ENCODE peak calls at places on chromosomes 4 and X, in eight cellular contexts. One of them, this sample, is unnamed.

GRCh38 chr4:108846568-108846967 is 83.7 kb upstream of the ETNPPL start:
- DNase-seq in sigmoid colon: no peak
- DNase-seq in transverse colon: no peak
- DNase-seq in prostate gland: no peak
- DNase-seq in ovary: no peak
- DNase-seq in stomach: no peak
- DNase-seq in Peyer's patch: no peak
- DNase-seq in A549: no peak
- DNase-seq in this sample: no peak

GRCh38 chr4:69546121-69546520 is 50.4 kb upstream of the UGT2B4 start:
- DNase-seq in sigmoid colon: no peak
- DNase-seq in transverse colon: no peak
- DNase-seq in prostate gland: no peak
- DNase-seq in ovary: no peak
- DNase-seq in stomach: no peak
- DNase-seq in Peyer's patch: no peak
- DNase-seq in A549: no peak
- DNase-seq in this sample: no peak

GRCh38 chr4:176150283-176150682 is 45.1 kb downstream of the SPATA4 start:
- DNase-seq in sigmoid colon: no peak
- DNase-seq in transverse colon: no peak
- DNase-seq in prostate gland: no peak
- DNase-seq in ovary: no peak
- DNase-seq in stomach: no peak
- DNase-seq in Peyer's patch: no peak
- DNase-seq in A549: peak
- DNase-seq in this sample: no peak

GRCh38 chr4:164467493-164467892 is 286.4 kb upstream of the SMIM31 start:
- DNase-seq in sigmoid colon: no peak
- DNase-seq in transverse colon: no peak
- DNase-seq in prostate gland: no peak
- DNase-seq in ovary: no peak
- DNase-seq in stomach: no peak
- DNase-seq in Peyer's patch: no peak
- DNase-seq in A549: no peak
- DNase-seq in this sample: no peak

GRCh38 chrX:72498782-72499181 is 73.9 kb downstream of the HDAC8 start:
- DNase-seq in sigmoid colon: no peak
- DNase-seq in transverse colon: no peak
- DNase-seq in prostate gland: no peak
- DNase-seq in ovary: no peak
- DNase-seq in stomach: no peak
- DNase-seq in Peyer's patch: no peak
- DNase-seq in A549: no peak
- DNase-seq in this sample: no peak

GRCh38 chr4:103499094-103499493 is 220.7 kb downstream of the TACR3 start:
- DNase-seq in sigmoid colon: no peak
- DNase-seq in transverse colon: no peak
- DNase-seq in prostate gland: no peak
- DNase-seq in ovary: no peak
- DNase-seq in stomach: no peak
- DNase-seq in Peyer's patch: no peak
- DNase-seq in A549: no peak
- DNase-seq in this sample: no peak

GRCh38 chr4:137678796-137679195 is 146.5 kb upstream of the PCDH18 start:
- DNase-seq in sigmoid colon: no peak
- DNase-seq in transverse colon: no peak
- DNase-seq in prostate gland: no peak
- DNase-seq in ovary: no peak
- DNase-seq in stomach: no peak
- DNase-seq in Peyer's patch: no peak
- DNase-seq in A549: no peak
- DNase-seq in this sample: no peak

GRCh38 chrX:68249401-68249831 is 183.9 kb downstream of the OPHN1 start:
- DNase-seq in sigmoid colon: peak
- DNase-seq in transverse colon: no peak
- DNase-seq in prostate gland: no peak
- DNase-seq in ovary: no peak
- DNase-seq in stomach: no peak
- DNase-seq in Peyer's patch: no peak
- DNase-seq in A549: no peak
- DNase-seq in this sample: peak

GRCh38 chrX:38561126-38561868 is at the start of gene TSPAN7:
- DNase-seq in sigmoid colon: peak
- DNase-seq in transverse colon: peak
- DNase-seq in prostate gland: peak
- DNase-seq in ovary: peak
- DNase-seq in stomach: peak
- DNase-seq in Peyer's patch: peak
- DNase-seq in A549: peak
- DNase-seq in this sample: peak

GRCh38 chr4:102736636-102737549 is 23.9 kb downstream of the MANBA start:
- DNase-seq in sigmoid colon: no peak
- DNase-seq in transverse colon: no peak
- DNase-seq in prostate gland: no peak
- DNase-seq in ovary: no peak
- DNase-seq in stomach: peak
- DNase-seq in Peyer's patch: no peak
- DNase-seq in A549: no peak
- DNase-seq in this sample: no peak

GRCh38 chrX:130251671-130252070 is 17.0 kb downstream of the ZNF280C start:
- DNase-seq in sigmoid colon: no peak
- DNase-seq in transverse colon: no peak
- DNase-seq in prostate gland: no peak
- DNase-seq in ovary: no peak
- DNase-seq in stomach: no peak
- DNase-seq in Peyer's patch: no peak
- DNase-seq in A549: no peak
- DNase-seq in this sample: no peak

GRCh38 chr4:36823199-36823967 is 421.2 kb upstream of the NWD2 start:
- DNase-seq in sigmoid colon: no peak
- DNase-seq in transverse colon: no peak
- DNase-seq in prostate gland: no peak
- DNase-seq in ovary: peak
- DNase-seq in stomach: no peak
- DNase-seq in Peyer's patch: no peak
- DNase-seq in A549: no peak
- DNase-seq in this sample: no peak

GRCh38 chrX:16712116-16712824 is at the start of gene CTPS2:
- DNase-seq in sigmoid colon: peak
- DNase-seq in transverse colon: peak
- DNase-seq in prostate gland: peak
- DNase-seq in ovary: peak
- DNase-seq in stomach: peak
- DNase-seq in Peyer's patch: peak
- DNase-seq in A549: peak
- DNase-seq in this sample: peak

DNA sequence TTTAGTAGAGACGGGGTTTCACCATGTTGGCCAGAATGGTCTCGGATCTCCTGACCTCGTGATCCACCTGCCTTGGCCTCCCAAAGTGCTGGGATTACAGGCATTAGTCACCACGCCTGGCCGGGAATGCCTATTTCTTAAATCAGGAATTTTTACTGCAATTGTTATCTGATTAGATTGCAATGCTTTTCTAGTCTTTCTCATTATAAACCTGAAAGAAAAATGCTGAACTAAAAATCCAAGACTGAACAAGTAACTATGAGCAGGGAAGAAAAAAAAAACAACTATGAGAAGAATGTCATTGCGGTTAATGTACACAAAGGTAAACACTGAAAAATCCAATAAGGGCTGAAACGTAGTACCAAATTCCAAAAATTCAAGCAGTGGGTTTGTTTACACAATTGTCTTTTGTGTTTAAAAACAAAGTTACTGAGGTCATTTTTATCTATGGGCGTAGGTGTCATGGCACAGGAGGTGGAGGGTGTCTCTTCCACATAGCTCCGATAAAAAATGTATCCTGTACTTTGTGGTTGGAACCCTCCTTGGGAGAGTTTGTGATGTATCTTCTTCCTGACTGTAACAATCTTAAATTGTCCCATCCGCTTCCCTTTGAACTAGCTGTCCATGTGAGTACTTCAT is 11.0 kb upstream of the TMEM156 start:
- DNase-seq in sigmoid colon: no peak
- DNase-seq in transverse colon: no peak
- DNase-seq in prostate gland: peak
- DNase-seq in ovary: no peak
- DNase-seq in stomach: no peak
- DNase-seq in Peyer's patch: no peak
- DNase-seq in A549: peak
- DNase-seq in this sample: no peak
- H3K4me3 ChIP-seq in sigmoid colon: peak
- H3K4me3 ChIP-seq in transverse colon: no peak
- H3K4me3 ChIP-seq in prostate gland: no peak
- H3K4me3 ChIP-seq in ovary: no peak
- H3K4me3 ChIP-seq in stomach: no peak
- H3K4me3 ChIP-seq in Peyer's patch: no peak
- H3K4me3 ChIP-seq in A549: peak
- H3K4me3 ChIP-seq in this sample: no peak

GRCh38 chrX:56813318-56813837 is 84.3 kb downstream of the NBDY start:
- DNase-seq in sigmoid colon: no peak
- DNase-seq in transverse colon: no peak
- DNase-seq in prostate gland: peak
- DNase-seq in ovary: no peak
- DNase-seq in stomach: no peak
- DNase-seq in Peyer's patch: peak
- DNase-seq in A549: no peak
- DNase-seq in this sample: peak
- TF ChIP-seq POLR2A in sigmoid colon: no peak
- TF ChIP-seq POLR2A in transverse colon: no peak
- TF ChIP-seq POLR2A in prostate gland: no peak
- TF ChIP-seq POLR2A in ovary: no peak
- TF ChIP-seq POLR2A in stomach: no peak
- TF ChIP-seq POLR2A in Peyer's patch: no peak
- TF ChIP-seq POLR2A in A549: no peak
- TF ChIP-seq POLR2A in this sample: no peak

DNA sequence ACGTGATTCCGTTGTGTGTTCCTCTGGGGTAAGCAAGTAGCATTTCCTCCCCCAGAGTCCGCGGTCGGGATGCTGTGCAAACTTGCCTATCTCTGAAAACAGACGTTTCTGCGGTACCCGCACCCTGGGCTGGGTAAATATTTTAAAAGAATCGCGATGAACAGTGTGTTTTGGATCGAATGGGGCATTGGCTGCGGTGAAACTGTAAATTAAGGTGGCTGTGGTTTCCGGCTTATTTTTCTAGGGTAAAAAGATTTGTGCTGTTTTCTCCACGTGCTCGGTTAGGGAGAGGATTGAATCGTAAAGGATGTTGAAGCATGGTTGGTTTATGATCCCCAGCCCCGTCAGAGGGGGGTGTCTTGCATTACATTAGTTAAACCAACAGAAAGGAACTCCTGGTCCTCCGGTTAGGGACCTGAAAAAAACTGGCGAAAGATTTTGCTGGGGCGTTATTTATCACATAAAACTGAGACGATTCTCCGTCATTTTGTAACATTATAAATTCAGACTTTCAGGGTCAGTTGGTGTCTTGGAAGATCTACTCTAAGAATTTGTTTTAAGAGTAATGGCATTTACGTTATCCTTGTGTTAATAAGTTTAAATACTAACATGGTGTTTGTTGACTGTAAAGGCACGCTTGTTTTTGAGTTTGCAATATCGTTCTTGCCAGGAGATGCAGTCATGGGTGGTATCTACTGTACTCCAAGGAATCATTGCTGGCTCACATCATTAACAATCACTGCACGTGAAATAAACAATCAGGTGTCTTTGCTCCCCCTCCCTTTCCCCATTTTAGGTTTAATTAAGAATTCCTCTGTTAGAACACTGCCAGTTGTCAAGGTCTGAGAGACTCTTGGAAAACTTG is 1.4 kb downstream of the HHIP start:
- DNase-seq in sigmoid colon: no peak
- DNase-seq in transverse colon: no peak
- DNase-seq in prostate gland: no peak
- DNase-seq in ovary: no peak
- DNase-seq in stomach: no peak
- DNase-seq in Peyer's patch: no peak
- DNase-seq in A549: no peak
- DNase-seq in this sample: no peak
- TF ChIP-seq CTCF in sigmoid colon: no peak
- TF ChIP-seq CTCF in transverse colon: no peak
- TF ChIP-seq CTCF in prostate gland: no peak
- TF ChIP-seq CTCF in ovary: no peak
- TF ChIP-seq CTCF in stomach: no peak
- TF ChIP-seq CTCF in Peyer's patch: no peak
- TF ChIP-seq CTCF in A549: no peak
- TF ChIP-seq CTCF in this sample: no peak

GRCh38 chr4:148052448-148052847 is 320.6 kb downstream of the ARHGAP10 start:
- DNase-seq in sigmoid colon: no peak
- DNase-seq in transverse colon: no peak
- DNase-seq in prostate gland: no peak
- DNase-seq in ovary: no peak
- DNase-seq in stomach: no peak
- DNase-seq in Peyer's patch: no peak
- DNase-seq in A549: no peak
- DNase-seq in this sample: no peak

GRCh38 chr4:148054275-148054674 is 322.4 kb downstream of the ARHGAP10 start:
- DNase-seq in sigmoid colon: no peak
- DNase-seq in transverse colon: no peak
- DNase-seq in prostate gland: no peak
- DNase-seq in ovary: no peak
- DNase-seq in stomach: no peak
- DNase-seq in Peyer's patch: no peak
- DNase-seq in A549: peak
- DNase-seq in this sample: no peak

GRCh38 chr4:148051403-148051802 is 319.5 kb downstream of the ARHGAP10 start:
- DNase-seq in sigmoid colon: no peak
- DNase-seq in transverse colon: no peak
- DNase-seq in prostate gland: no peak
- DNase-seq in ovary: no peak
- DNase-seq in stomach: no peak
- DNase-seq in Peyer's patch: no peak
- DNase-seq in A549: no peak
- DNase-seq in this sample: no peak

GRCh38 chr4:148055844-148056243 is 324.0 kb downstream of the ARHGAP10 start:
- DNase-seq in sigmoid colon: no peak
- DNase-seq in transverse colon: no peak
- DNase-seq in prostate gland: no peak
- DNase-seq in ovary: no peak
- DNase-seq in stomach: no peak
- DNase-seq in Peyer's patch: no peak
- DNase-seq in A549: no peak
- DNase-seq in this sample: no peak

DNA sequence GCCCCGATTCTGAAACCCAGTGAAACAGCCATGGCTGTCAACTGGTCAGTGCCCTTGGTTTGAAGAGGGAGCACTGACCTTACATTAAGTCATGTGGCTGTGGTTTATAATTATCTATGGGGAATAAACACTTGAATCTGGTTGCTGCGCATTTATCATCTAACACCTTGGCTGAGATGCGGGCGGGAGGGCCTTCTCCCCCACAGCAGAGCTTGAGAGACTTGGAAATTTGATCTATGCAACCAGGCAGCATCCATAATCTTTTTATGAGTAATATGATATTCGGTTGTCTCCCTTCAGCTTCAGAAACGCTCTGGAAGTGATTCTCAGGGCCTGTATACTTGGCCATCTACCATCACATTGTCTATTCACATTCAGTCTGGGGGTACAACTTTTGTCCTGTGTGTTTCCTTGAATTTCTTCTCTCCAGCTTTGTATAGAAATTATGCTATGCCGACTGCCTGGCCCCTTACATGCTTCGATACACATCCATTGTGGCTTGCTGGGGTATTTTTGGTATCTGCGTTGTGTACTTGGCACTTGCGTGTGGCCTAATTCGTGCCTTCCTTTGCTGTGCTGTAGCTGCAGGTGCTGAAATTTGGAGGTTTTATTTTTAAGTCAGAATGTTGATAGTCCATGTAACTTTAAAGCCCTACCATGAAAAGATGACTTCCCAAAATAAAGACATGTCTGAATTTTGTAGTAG is 321.6 kb downstream of the ARHGAP10 start:
- DNase-seq in sigmoid colon: no peak
- DNase-seq in transverse colon: no peak
- DNase-seq in prostate gland: no peak
- DNase-seq in ovary: no peak
- DNase-seq in stomach: no peak
- DNase-seq in Peyer's patch: no peak
- DNase-seq in A549: no peak
- DNase-seq in this sample: no peak
- H3K4me3 ChIP-seq in sigmoid colon: no peak
- H3K4me3 ChIP-seq in transverse colon: no peak
- H3K4me3 ChIP-seq in prostate gland: no peak
- H3K4me3 ChIP-seq in ovary: no peak
- H3K4me3 ChIP-seq in stomach: no peak
- H3K4me3 ChIP-seq in Peyer's patch: no peak
- H3K4me3 ChIP-seq in A549: no peak
- H3K4me3 ChIP-seq in this sample: no peak

This sample was measured in lower leg skin.